ENCODE peak calls at places on chromosomes 6 and 20, in ten cellular contexts. K is ovary, L is AG10803, X is hepatocyte, U is SJSA1, W is gastrocnemius medialis, G is pancreas, N is astrocyte of the spinal cord, M is choroid plexus epithelial cell, T is A549. F is an unnamed sample.

GRCh38 chr6:110137924-110138887 is 41.3 kb downstream of the WASF1 start:
- DNase-seq in K (no peak), L (no peak), X (no peak), U (no peak), W (no peak), G (no peak), N (no peak), M (no peak), T (no peak), F (no peak)

GRCh38 chr6:38371312-38371672 is 268.4 kb downstream of the BTBD9 start:
- DNase-seq in K (peak; percentile 29), L (no peak), X (no peak), U (no peak), W (peak; percentile 54), G (no peak), N (no peak), M (no peak), T (no peak), F (no peak)

GRCh38 chr6:71197770-71198169 is 90.8 kb upstream of the OGFRL1 start:
- DNase-seq in K (no peak), L (peak; percentile 29), X (no peak), U (no peak), W (no peak), G (no peak), N (peak; percentile 58), M (peak; percentile 81), T (no peak), F (no peak)

GRCh38 chr6:4844108-4844507 is 67.9 kb downstream of the CDYL start:
- DNase-seq in K (no peak), L (no peak), X (no peak), U (no peak), W (no peak), G (no peak), N (no peak), M (no peak), T (no peak), F (no peak)

GRCh38 chr20:57524511-57525176 is at the start of gene CTCFL:
- DNase-seq in K (no peak), L (no peak), X (no peak), U (no peak), W (no peak), G (no peak), N (no peak), M (no peak), T (no peak), F (no peak)

GRCh38 chr6:109024368-109024767 is 70.3 kb downstream of the SESN1 start:
- DNase-seq in K (no peak), L (peak; percentile 5), X (no peak), U (no peak), W (no peak), G (no peak), N (no peak), M (peak; percentile 16), T (no peak), F (no peak)

GRCh38 chr6:130198483-130199035 is 24.2 kb downstream of the SAMD3 start:
- DNase-seq in K (no peak), L (no peak), X (no peak), U (no peak), W (no peak), G (no peak), N (no peak), M (no peak), T (no peak), F (no peak)

GRCh38 chr6:12126051-12126450 is 113.9 kb downstream of the HIVEP1 start:
- DNase-seq in K (no peak), L (no peak), X (no peak), U (no peak), W (no peak), G (no peak), N (no peak), M (no peak), T (no peak), F (no peak)

GRCh38 chr6:134317471-134318131 is at the start of gene SGK1:
- DNase-seq in K (peak; percentile 73), L (peak; percentile 42), X (peak; percentile 43), U (no peak), W (no peak), G (no peak), N (peak; percentile 56), M (peak; percentile 70), T (no peak), F (no peak)

GRCh38 chr20:6519556-6519955 is 247.9 kb upstream of the BMP2 start:
- DNase-seq in K (no peak), L (peak; percentile 0), X (no peak), U (no peak), W (no peak), G (no peak), N (peak; percentile 92), M (peak; percentile 84), T (no peak), F (no peak)

GRCh38 chr6:79671605-79672266 is 40.6 kb downstream of the SH3BGRL2 start:
- DNase-seq in K (no peak), L (no peak), X (peak; percentile 59), U (no peak), W (peak; percentile 6), G (peak; percentile 33), N (peak; percentile 43), M (peak; percentile 58), T (no peak), F (no peak)

GRCh38 chr6:29530671-29531310 is 28.7 kb downstream of the UBD start:
- DNase-seq in K (no peak), L (no peak), X (no peak), U (no peak), W (no peak), G (no peak), N (no peak), M (no peak), T (no peak), F (no peak)

GRCh38 chr6:70563540-70563939 is 3.2 kb upstream of the SDHAF4 start:
- DNase-seq in K (no peak), L (peak; percentile 49), X (no peak), U (no peak), W (no peak), G (no peak), N (peak; percentile 35), M (peak; percentile 41), T (no peak), F (no peak)

GRCh38 chr6:40714143-40714542 is 127.0 kb upstream of the LRFN2 start:
- DNase-seq in K (no peak), L (no peak), X (no peak), U (no peak), W (no peak), G (no peak), N (no peak), M (no peak), T (no peak), F (no peak)

DNA sequence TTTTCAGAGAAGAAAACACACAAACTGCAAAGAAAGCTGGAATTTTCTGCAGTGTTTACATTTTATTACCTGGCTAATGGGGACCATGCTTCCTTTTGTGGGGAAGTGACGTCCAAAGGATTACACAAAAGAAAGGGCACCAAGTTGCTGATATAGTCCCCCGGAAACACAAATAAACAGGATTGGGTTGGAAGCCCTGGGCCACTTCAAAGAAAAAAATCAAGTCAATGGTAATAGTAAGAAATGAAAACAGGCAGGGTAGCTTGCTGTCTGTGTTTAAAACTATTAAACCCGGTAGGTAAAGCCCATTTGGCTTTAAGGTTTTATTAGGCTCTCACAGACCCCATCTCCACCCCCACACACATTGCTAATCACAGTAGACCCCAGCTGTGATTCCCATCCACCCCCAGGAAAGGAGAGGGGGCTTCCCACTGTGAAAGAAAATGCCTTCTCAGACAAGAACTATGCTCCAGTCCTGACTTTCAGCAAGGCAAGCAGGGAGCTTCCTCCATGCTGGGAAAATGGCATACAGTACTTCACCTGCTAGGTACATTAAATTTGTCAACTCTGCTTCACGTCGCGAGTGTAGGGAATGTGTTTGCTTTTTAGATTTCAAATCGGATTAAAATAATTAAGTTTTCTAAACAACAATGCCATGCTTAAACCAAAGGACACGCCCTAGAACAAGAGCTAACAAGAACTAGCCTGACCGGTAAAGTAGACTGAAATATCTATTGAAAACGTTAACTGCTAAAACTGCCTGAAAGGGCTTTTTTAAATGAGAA is 1.1 kb downstream of the PERP start:
- DNase-seq in K (no peak), L (no peak), X (peak; percentile 37), U (no peak), W (no peak), G (no peak), N (peak; percentile 59), M (peak; percentile 48), T (no peak), F (no peak)
- H3K4me3 ChIP-seq in K (peak overlapping the region; percentile 59), L (peak overlapping the region; percentile 68), X (peak overlapping the region; percentile 88), U (peak overlapping the region; percentile 92), W (peak overlapping the region; percentile 68), G (peak overlapping the region; percentile 69), N (peak overlapping the region; percentile 77), M (peak overlapping the region; percentile 80), T (peak overlapping the region; percentile 67), F (peak overlapping the region; percentile 66)

GRCh38 chr20:32051720-32052089 is 337 bp upstream of the HCK start:
- DNase-seq in K (no peak), L (no peak), X (no peak), U (no peak), W (no peak), G (no peak), N (no peak), M (no peak), T (no peak), F (no peak)
- H3K4me3 ChIP-seq in K (no peak overlapping the region), L (no peak overlapping the region), X (no peak overlapping the region), U (no peak overlapping the region), W (no peak overlapping the region), G (no peak overlapping the region), N (no peak overlapping the region), M (no peak overlapping the region), T (peak overlapping the region; percentile 42), F (peak overlapping the region; percentile 61)

GRCh38 chr6:122994256-122994655 is 1.8 kb upstream of the CLVS2 start:
- DNase-seq in K (no peak), L (no peak), X (no peak), U (no peak), W (no peak), G (no peak), N (no peak), M (no peak), T (no peak), F (no peak)

GRCh38 chr6:122997541-122998150 is 1.6 kb downstream of the CLVS2 start:
- DNase-seq in K (no peak), L (no peak), X (no peak), U (no peak), W (no peak), G (no peak), N (no peak), M (no peak), T (no peak), F (no peak)

GRCh38 chr6:122995930-122996796 is at the start of gene CLVS2:
- DNase-seq in K (no peak), L (peak; percentile 8), X (peak; percentile 37), U (no peak), W (no peak), G (no peak), N (peak; percentile 55), M (peak; percentile 23), T (peak; percentile 3), F (no peak)

GRCh38 chr6:122998403-122998965 is 2.4 kb downstream of the CLVS2 start:
- DNase-seq in K (no peak), L (no peak), X (no peak), U (no peak), W (no peak), G (no peak), N (no peak), M (no peak), T (no peak), F (no peak)

GRCh38 chr6:122996797-122997520 is 924 bp downstream of the CLVS2 start:
- DNase-seq in K (no peak), L (no peak), X (no peak), U (no peak), W (no peak), G (no peak), N (no peak), M (no peak), T (no peak), F (no peak)
- H3K4me3 ChIP-seq in K (peak overlapping the region; percentile 46), L (no peak overlapping the region), X (no peak overlapping the region), U (no peak overlapping the region), W (peak overlapping the region; percentile 53), G (no peak overlapping the region), N (peak overlapping the region; percentile 46), M (no peak overlapping the region), T (peak overlapping the region; percentile 42), F (no peak overlapping the region)

GRCh38 chr6:37258716-37259115 is 772 bp upstream of the TMEM217 start:
- DNase-seq in K (no peak), L (no peak), X (no peak), U (no peak), W (no peak), G (no peak), N (no peak), M (no peak), T (no peak), F (no peak)
- H3K4me3 ChIP-seq in K (peak overlapping the region; percentile 90), L (peak overlapping the region; percentile 96), X (peak overlapping the region; percentile 61), U (peak overlapping the region; percentile 80), W (peak overlapping the region; percentile 98), G (no peak overlapping the region), N (peak overlapping the region; percentile 99), M (peak overlapping the region; percentile 98), T (peak overlapping the region; percentile 86), F (peak overlapping the region; percentile 90)

F was measured in ascending aorta.